ENCODE peak calls at places on chromosomes 7 and 10, in five cellular contexts. L, O, X, S and H are unnamed samples. For H3K4me1, the result is how much of the 10 kb centered on the place peaks cover.

GRCh38 chr7:121610243-121610642 is 214.1 kb upstream of the FAM3C start:
- DNase-seq in O (no peak), X (no peak), L (no peak), S (no peak), H (no peak)

GRCh38 chr7:121633186-121633585 is 237.1 kb upstream of the FAM3C start:
- DNase-seq in L (no peak), S (no peak), O (no peak), X (no peak), H (no peak)

GRCh38 chr10:92867235-92867634 is 18.9 kb downstream of the EXOC6 start:
- DNase-seq in O (no peak), L (no peak), S (no peak), X (no peak), H (no peak)

GRCh38 chr7:143003393-143004051 is 23.4 kb downstream of the OR9A2 start:
- DNase-seq in X (no peak), L (peak), O (no peak), S (no peak), H (no peak)

GRCh38 chr10:24363070-24363469 is 154.1 kb downstream of the KIAA1217 start:
- DNase-seq in S (no peak), L (no peak), X (no peak), O (no peak), H (no peak)

GRCh38 chr10:72087392-72087968 is 871 bp downstream of the SPOCK2 start:
- DNase-seq in S (no peak), O (no peak), L (peak), X (peak), H (no peak)

GRCh38 chr10:3365630-3366029 is 193.0 kb upstream of the PITRM1 start:
- DNase-seq in S (no peak), X (no peak), L (no peak), O (no peak), H (no peak)

GRCh38 chr10:94546058-94546595 is 539 bp downstream of the HELLS start:
- DNase-seq in S (no peak), O (no peak), X (no peak), L (no peak), H (no peak)

GRCh38 chr7:148915211-148915610 is 31.1 kb upstream of the EZH2 start:
- DNase-seq in O (no peak), S (no peak), L (no peak), X (no peak), H (no peak)

GRCh38 chr7:156827587-156828203 is 65.3 kb downstream of the LMBR1 start:
- DNase-seq in L (no peak), X (no peak), S (no peak), O (no peak), H (no peak)

GRCh38 chr7:95441042-95441823 is 6.4 kb upstream of the PON2 start:
- DNase-seq in S (no peak), L (no peak), O (no peak), X (no peak), H (no peak)

GRCh38 chr7:159144756-159145543 is at the start of gene VIPR2:
- DNase-seq in X (no peak), S (no peak), O (peak), L (peak), H (no peak)

DNA sequence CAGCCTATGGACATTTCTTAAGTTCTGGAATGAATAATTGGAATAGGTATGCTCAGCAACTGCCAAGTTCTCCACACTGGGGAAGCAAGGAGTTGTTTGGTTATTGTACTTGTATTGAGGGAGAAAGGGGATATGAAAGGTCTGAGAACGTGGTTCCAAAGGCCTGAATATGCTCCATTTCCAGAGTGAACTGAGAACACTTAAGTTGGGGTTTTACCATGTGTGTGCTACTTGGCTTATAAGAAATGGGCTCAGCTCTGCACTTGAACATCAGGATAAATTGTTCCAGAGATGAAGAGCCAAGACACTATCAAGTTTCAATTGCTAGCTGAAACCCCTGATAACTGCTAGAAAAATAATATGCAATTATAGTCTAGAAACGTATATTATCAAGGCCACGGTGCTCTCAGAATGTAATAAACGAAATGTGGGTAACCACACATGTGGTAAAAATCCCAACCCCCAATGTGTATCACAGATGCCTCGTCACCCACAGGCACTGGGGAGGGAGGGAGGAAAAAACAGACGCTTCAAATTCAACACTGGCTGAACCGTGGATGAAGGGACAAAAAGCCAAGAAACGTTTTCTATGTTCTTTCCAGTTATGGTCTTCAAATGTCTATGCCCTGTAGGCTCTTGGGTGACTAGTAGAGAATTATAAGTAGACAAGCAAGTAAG is 16.3 kb downstream of the ELMO1 start:
- DNase-seq in L (peak), O (no peak), S (no peak), X (no peak), H (no peak)
- H3K27ac ChIP-seq in L (no peak), O (no peak), S (no peak), X (no peak), H (no peak)

DNA sequence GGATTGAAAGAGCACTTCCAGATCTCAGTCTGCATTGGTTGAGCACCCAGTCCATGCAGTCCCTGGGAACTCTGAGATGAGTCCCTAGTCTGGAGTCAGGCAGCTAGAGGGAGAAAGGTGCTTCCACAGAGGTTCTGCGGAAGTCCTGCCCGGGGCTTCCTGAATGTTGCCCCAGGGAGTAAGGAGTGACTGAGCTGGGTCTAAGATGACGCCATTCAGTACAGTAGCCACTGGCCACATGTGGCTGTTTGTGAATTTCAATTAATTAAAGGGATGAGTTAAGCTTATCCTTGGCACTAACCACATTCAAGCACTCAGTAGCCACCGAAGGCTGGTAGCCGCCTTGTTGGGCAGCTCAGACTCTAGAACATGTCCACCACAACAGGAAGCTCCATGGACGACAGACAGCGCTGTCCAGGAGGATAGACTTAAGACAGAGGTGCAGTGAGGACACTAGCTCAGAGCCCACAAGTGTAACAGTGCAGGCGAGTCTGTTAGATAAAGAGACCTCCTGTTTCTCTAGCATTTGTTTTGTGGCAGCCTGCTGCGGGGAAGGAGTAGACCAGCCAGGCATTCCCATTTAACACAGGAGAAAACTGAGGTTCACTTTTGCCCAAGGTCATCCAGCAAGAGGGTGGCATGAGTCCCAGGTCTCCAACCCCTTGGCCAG is 101.6 kb upstream of the PPIF start:
- DNase-seq in L (no peak), S (no peak), O (no peak), X (no peak), H (no peak)
- H3K4me1 ChIP-seq in L (under half), S (under half), O (under half), X (half or more), H (half or more)

GRCh38 chr7:102006695-102007094 is 189.3 kb downstream of the CUX1 start:
- DNase-seq in L (no peak), X (no peak), O (no peak), S (no peak), H (no peak)

GRCh38 chr7:102008535-102009262 is 191.3 kb downstream of the CUX1 start:
- DNase-seq in L (no peak), S (no peak), O (no peak), X (no peak), H (no peak)

GRCh38 chr7:102012941-102013461 is 195.6 kb downstream of the CUX1 start:
- DNase-seq in O (no peak), X (no peak), L (no peak), S (peak), H (no peak)

GRCh38 chr7:102005933-102006332 is 188.5 kb downstream of the CUX1 start:
- DNase-seq in L (no peak), S (no peak), O (no peak), X (no peak), H (no peak)

DNA sequence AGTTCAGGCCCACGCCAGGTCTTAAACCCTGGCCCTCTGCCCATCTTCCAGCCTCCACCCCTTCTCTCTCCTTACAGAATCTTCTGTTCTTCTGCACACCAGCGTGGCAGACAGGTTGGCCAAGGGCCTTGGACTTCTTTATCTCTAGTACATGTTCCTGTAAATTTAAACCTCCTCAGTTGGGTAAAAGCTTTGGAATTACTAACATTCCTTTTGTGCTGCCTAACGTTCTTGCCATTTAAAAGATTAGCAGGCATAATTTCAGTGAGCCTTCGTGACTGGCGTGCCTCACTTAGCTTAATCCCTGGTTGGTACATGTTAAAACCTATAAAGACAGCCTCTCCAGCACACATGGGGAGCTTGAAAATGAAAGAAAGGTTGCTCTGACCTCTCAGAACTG is 192.2 kb downstream of the CUX1 start:
- DNase-seq in S (no peak), O (no peak), L (no peak), X (no peak), H (peak)
- H3K27ac ChIP-seq in S (peak), O (no peak), L (no peak), X (no peak), H (no peak)

GRCh38 chr7:47042669-47043068 is 539.2 kb downstream of the TNS3 start:
- DNase-seq in S (no peak), O (no peak), L (no peak), X (no peak), H (no peak)
- H3K4me1 ChIP-seq in S (under half), O (under half), L (under half), X (under half), H (half or more)

GRCh38 chr7:151716339-151716722 is 160.6 kb downstream of the PRKAG2 start:
- DNase-seq in X (no peak), L (no peak), S (no peak), O (no peak), H (peak)
- H3K27ac ChIP-seq in X (peak), L (no peak), S (no peak), O (no peak), H (peak)

DNA sequence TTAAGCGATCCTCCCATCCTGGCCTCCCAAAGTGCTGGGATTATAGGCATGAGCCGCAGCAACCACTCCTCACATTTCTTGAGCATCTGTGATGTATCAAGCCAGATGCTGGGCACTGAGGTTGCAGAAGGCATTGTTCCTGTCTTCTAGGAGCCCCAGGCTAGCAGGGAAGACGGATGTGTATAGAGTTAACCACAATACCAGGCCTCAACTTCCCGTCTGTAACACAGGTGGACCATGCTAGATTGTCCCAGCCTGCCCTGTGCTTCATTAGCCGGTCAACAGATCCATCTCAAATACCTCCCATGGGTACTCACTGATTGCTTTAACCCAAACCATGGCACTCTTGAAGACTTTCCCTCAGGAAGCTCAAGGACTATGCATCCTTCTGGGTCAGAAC is 1.8 kb upstream of the CLDN4 start:
- DNase-seq in X (no peak), S (no peak), L (no peak), O (no peak), H (no peak)
- H3K4me1 ChIP-seq in X (under half), S (under half), L (under half), O (under half), H (under half)

DNA sequence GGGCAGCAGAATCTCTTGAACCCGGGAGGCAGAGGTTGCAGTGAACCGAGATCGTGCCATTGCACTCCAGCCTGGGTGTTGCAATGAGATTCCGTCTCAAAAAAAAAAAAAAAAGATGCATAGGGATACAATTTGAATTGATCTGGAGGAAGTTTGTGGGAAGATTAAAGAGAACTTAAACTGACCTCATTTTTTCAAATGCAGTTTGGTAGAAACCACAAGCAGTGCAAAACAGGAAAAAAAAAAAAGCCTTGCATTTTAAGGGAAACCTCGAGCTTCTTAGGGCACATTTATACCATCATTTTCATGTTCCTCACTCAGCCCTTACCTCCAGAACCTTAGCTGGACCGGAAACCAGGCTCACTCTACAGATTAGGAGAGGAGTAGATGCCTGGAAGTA is 2.8 kb downstream of the KCTD7 start:
- DNase-seq in O (no peak), X (peak), S (no peak), L (no peak), H (no peak)
- H3K27ac ChIP-seq in O (no peak), X (peak), S (no peak), L (no peak), H (no peak)

DNA sequence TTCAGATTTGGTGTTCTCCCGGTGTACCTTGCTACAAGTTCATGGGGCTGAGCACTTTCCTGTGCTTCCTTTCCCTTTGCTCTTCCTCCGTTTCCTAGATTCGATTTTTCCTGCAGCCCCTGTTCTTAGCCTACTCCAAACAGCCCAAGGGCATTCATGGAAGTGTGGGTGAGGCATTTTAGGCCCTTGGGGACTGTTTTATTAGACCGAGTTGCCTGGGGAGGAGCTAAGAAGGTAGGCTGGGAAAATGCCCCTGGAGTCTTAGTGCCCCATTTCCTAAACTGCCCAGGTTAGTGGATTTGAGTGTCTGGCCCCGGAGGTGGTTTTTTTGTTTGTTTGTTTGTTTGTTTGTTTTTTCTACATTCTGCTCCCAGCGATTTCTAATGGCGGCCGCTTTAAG is 1.8 kb downstream of the LRMDA start:
- DNase-seq in S (no peak), O (no peak), L (no peak), X (no peak), H (no peak)
- H3K4me1 ChIP-seq in S (under half), O (under half), L (under half), X (under half), H (under half)